ENCODE peak calls at places on chromosomes 2 and 18, in nine cellular contexts. I is SJSA1; C is osteoblast; S is left lung; H is HCT116; K is naive thymus-derived CD4-positive, alpha-beta T cell; P is SK-N-MC; X is small intestine; U is DND-41. N is an unnamed sample.

GRCh38 chr18:28109781-28110460 is 67.0 kb downstream of the CDH2 start:
- DNase-seq in I (no peak), C (no peak), S (no peak), H (no peak), K (no peak), P (no peak), X (no peak), U (no peak), N (no peak)

GRCh38 chr2:43944915-43945314 is 50.9 kb downstream of the LRPPRC start:
- DNase-seq in I (no peak), C (no peak), S (no peak), H (no peak), K (no peak), P (no peak), X (no peak), U (no peak), N (no peak)

GRCh38 chr18:10559566-10560456 is 34.0 kb downstream of the NAPG start:
- DNase-seq in I (no peak), C (no peak), S (no peak), H (no peak), K (no peak), P (no peak), X (peak; percentile 4), U (no peak), N (no peak)

GRCh38 chr2:162053066-162053807 is 20.8 kb downstream of the DPP4 start:
- DNase-seq in I (no peak), C (peak; percentile 21), S (no peak), H (no peak), K (no peak), P (no peak), X (no peak), U (no peak), N (no peak)

GRCh38 chr2:1318366-1319009 is 94.8 kb upstream of the TPO start:
- DNase-seq in I (no peak), C (no peak), S (no peak), H (no peak), K (no peak), P (no peak), X (no peak), U (no peak), N (no peak)

GRCh38 chr2:1091895-1092585 is 141.4 kb downstream of the SNTG2 start:
- DNase-seq in I (peak; percentile 66), C (no peak), S (no peak), H (no peak), K (no peak), P (no peak), X (no peak), U (no peak), N (no peak)

GRCh38 chr18:62571648-62572047 is 48.8 kb downstream of the ZCCHC2 start:
- DNase-seq in I (no peak), C (no peak), S (no peak), H (no peak), K (no peak), P (no peak), X (no peak), U (no peak), N (no peak)

GRCh38 chr2:174555998-174556397 is 41.6 kb downstream of the WIPF1 start:
- DNase-seq in I (no peak), C (no peak), S (no peak), H (no peak), K (no peak), P (no peak), X (no peak), U (no peak), N (no peak)

DNA sequence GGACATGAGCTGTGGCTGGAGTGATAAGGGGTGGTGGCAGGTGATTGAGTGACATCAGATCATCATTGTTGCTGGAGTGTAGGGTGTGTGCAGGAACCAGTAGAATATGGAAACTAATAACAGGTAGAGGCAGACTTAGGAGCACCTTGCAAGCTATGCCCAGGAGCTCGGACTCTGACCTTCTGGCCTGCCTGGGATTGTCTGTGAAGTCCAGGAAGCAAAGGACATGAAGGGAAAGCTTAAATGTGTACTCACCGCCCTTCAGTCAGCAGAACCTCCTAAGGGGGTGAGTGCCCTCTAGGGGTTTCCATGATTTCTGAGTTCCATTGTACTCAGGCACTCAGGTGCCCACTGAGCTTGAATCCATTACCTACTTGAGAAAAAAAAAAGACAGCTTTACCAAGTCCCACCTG is 104.2 kb downstream of the CRIM1 start:
- DNase-seq in I (no peak), C (no peak), S (no peak), H (peak; percentile 64), K (no peak), P (no peak), X (peak; percentile 95), U (no peak), N (no peak)
- H3K27ac ChIP-seq in I (peak overlapping the region; percentile 6), C (peak overlapping the region; percentile 90), S (no peak overlapping the region), H (no peak overlapping the region), K (no peak overlapping the region), P (no peak overlapping the region), X (peak overlapping the region; percentile 0), U (no peak overlapping the region), N (no peak overlapping the region)

GRCh38 chr2:145197944-145198343 is 678.0 kb upstream of the ZEB2 start:
- DNase-seq in I (no peak), C (no peak), S (no peak), H (no peak), K (no peak), P (no peak), X (no peak), U (no peak), N (no peak)
- H3K27ac ChIP-seq in I (no peak overlapping the region), C (no peak overlapping the region), S (no peak overlapping the region), H (no peak overlapping the region), K (no peak overlapping the region), P (no peak overlapping the region), X (no peak overlapping the region), U (no peak overlapping the region), N (no peak overlapping the region)

GRCh38 chr2:54097124-54097523 is 18.3 kb upstream of the ACYP2 start:
- DNase-seq in I (no peak), C (peak; percentile 74), S (no peak), H (no peak), K (no peak), P (no peak), X (no peak), U (no peak), N (no peak)
- H3K27ac ChIP-seq in I (no peak overlapping the region), C (no peak overlapping the region), S (no peak overlapping the region), H (no peak overlapping the region), K (no peak overlapping the region), P (no peak overlapping the region), X (no peak overlapping the region), U (no peak overlapping the region), N (no peak overlapping the region)

DNA sequence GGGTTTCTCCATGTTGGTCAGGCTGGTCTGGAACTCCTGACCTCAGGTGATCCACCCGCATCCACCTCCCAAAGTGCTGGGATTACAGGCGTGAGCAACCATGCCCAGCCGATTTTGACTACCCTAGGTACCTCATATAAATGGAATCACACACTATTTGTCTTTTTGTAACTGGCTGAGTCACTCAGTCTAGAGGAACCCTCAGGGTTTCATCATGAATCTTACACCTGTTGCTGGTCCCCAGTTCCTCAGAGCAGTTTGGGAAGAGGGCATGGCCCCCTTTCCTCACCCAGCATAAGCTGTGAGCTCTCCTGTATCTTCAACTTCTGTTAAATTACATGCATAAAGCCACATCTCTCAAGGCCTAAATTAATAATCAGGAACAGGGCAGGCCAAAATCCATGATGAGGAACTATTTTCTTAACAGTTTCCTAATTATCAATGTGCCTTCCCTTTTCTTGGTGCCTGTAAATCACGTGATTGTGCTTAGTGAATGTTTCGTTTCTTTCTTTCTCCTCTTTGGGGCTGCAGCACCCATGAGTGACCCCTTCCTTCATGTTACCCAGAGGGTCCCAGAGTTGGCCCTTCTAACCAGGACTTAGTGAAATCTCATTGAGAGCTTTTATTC is 20.9 kb downstream of the DYSF start:
- DNase-seq in I (no peak), C (no peak), S (no peak), H (no peak), K (no peak), P (no peak), X (no peak), U (no peak), N (no peak)
- H3K27ac ChIP-seq in I (no peak overlapping the region), C (no peak overlapping the region), S (peak overlapping the region; percentile 48), H (no peak overlapping the region), K (no peak overlapping the region), P (no peak overlapping the region), X (peak overlapping the region; percentile 26), U (no peak overlapping the region), N (no peak overlapping the region)

N was measured in caudate nucleus.